ENCODE peak calls at places on chromosome 1, in five cellular contexts. X, Y, H, F and B are unnamed samples.

GRCh38 chr1:94541175-94542087 is at the start of gene F3:
- DNase-seq in X (peak; percentile 95), Y (no peak), H (peak; percentile 79), F (peak; percentile 96), B (peak; percentile 88)

GRCh38 chr1:157968503-157968902 is 24.9 kb upstream of the KIRREL1 start:
- DNase-seq in X (peak; percentile 59), H (peak; percentile 20), Y (no peak), F (no peak), B (peak; percentile 87)

GRCh38 chr1:29245876-29246275 is 9.6 kb downstream of the PTPRU start:
- DNase-seq in Y (peak; percentile 17), X (no peak), H (peak; percentile 38), F (peak; percentile 28), B (peak; percentile 36)

GRCh38 chr1:243882276-243882675 is 32.2 kb upstream of the AKT3 start:
- DNase-seq in F (no peak), X (no peak), Y (no peak), H (peak; percentile 47), B (peak; percentile 64)

GRCh38 chr1:174982971-174983689 is 16.6 kb upstream of the CACYBP start:
- DNase-seq in H (peak; percentile 57), X (no peak), Y (peak; percentile 76), F (no peak), B (peak; percentile 54)

GRCh38 chr1:94068831-94069648 is 51.9 kb downstream of the ABCA4 start:
- DNase-seq in Y (no peak), F (no peak), X (peak; percentile 49), H (peak; percentile 85), B (peak; percentile 91)

GRCh38 chr1:91757760-91758545 is 128.0 kb downstream of the TGFBR3 start:
- DNase-seq in X (no peak), F (no peak), Y (no peak), H (no peak), B (no peak)

GRCh38 chr1:114341886-114342285 is 169.1 kb downstream of the TRIM33 start:
- DNase-seq in H (no peak), X (no peak), F (no peak), Y (no peak), B (peak; percentile 62)

GRCh38 chr1:43349594-43350306 is 9.0 kb upstream of the CDC20 start:
- DNase-seq in Y (peak; percentile 36), F (no peak), X (peak; percentile 78), H (peak; percentile 56), B (peak; percentile 85)

GRCh38 chr1:246155923-246156322 is 351.2 kb downstream of the SMYD3 start:
- DNase-seq in F (no peak), X (no peak), Y (no peak), H (no peak), B (no peak)

GRCh38 chr1:232709339-232709738 is 79.4 kb upstream of the SIPA1L2 start:
- DNase-seq in X (no peak), H (no peak), Y (no peak), F (no peak), B (peak; percentile 35)

GRCh38 chr1:178060789-178061556 is 32.9 kb upstream of the RASAL2 start:
- DNase-seq in H (peak; percentile 84), Y (no peak), X (peak; percentile 32), F (no peak), B (peak; percentile 80)

GRCh38 chr1:118661769-118662320 is 326.3 kb downstream of the TBX15 start:
- DNase-seq in F (no peak), H (no peak), Y (no peak), X (no peak), B (no peak)

GRCh38 chr1:54335396-54336056 is 70.7 kb downstream of the SSBP3 start:
- DNase-seq in X (peak; percentile 80), F (peak; percentile 43), H (peak; percentile 83), Y (no peak), B (peak; percentile 80)

GRCh38 chr1:209506101-209506500 is 77.4 kb upstream of the CAMK1G start:
- DNase-seq in Y (no peak), F (no peak), H (no peak), X (no peak), B (no peak)

GRCh38 chr1:20634594-20635084 is 1.4 kb downstream of the PINK1 start:
- DNase-seq in H (no peak), Y (no peak), X (peak; percentile 62), F (peak; percentile 32), B (peak; percentile 72)

GRCh38 chr1:167489581-167490340 is 28.6 kb downstream of the CD247 start:
- DNase-seq in H (no peak), F (no peak), Y (no peak), X (no peak), B (no peak)

GRCh38 chr1:93641527-93641926 is 40.1 kb downstream of the BCAR3 start:
- DNase-seq in X (no peak), H (no peak), Y (no peak), F (no peak), B (no peak)

GRCh38 chr1:35622510-35623171 is 18.7 kb downstream of the PSMB2 start:
- DNase-seq in F (no peak), X (no peak), Y (no peak), H (no peak), B (no peak)

DNA sequence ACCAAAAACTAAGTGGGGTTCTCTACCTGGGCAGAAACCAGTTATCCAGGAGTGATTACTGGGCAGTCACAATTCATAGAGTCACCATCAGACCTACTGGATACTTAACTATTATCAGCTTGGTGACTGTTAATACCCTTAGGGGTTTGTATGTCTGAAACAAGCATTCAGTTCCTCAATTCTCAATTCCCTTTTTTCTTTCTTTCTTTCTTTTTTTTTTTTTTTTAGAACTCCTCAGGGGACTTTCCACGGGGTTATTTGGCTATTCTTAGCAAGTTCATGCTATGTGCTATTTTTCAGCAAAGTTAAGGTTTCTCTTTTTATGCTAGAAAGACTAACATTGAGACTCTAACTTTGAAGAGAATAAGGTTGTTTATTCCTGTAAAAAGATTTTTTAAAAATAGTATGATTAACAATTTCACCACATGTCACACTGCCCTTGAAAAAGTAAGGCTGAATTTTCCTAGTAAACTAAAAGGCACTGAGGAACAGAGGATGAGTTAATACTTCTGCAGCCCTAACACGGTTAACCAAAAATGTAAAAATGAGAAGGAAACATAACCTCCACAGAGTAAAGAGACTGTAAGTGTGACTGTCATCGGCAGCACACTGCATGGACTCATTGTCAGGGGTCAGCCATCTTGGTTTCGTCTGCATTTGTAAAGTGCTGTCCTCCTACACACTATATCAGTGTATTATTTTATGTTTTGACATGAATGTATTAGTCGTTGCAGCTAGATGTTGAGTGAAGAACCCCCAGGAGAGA is 310.2 kb downstream of the NTNG1 start:
- DNase-seq in H (no peak), F (no peak), X (no peak), Y (peak; percentile 39), B (no peak)
- H3K4me3 ChIP-seq in H (no peak overlapping the region), F (no peak overlapping the region), X (no peak overlapping the region), Y (peak overlapping the region; percentile 12), B (no peak overlapping the region)

GRCh38 chr1:111192643-111193519 is 7.6 kb downstream of the DENND2D start:
- DNase-seq in H (no peak), F (no peak), Y (no peak), X (no peak), B (no peak)
- H3K4me3 ChIP-seq in H (no peak overlapping the region), F (no peak overlapping the region), Y (no peak overlapping the region), X (no peak overlapping the region), B (no peak overlapping the region)

GRCh38 chr1:211944733-211945500 is 90.4 kb downstream of the INTS7 start:
- DNase-seq in H (no peak), Y (no peak), F (peak; percentile 42), X (peak; percentile 50), B (peak; percentile 48)
- H3K4me3 ChIP-seq in H (no peak overlapping the region), Y (no peak overlapping the region), F (no peak overlapping the region), X (no peak overlapping the region), B (no peak overlapping the region)

GRCh38 chr1:1629430-1630190 is 2.4 kb upstream of the MMP23B start:
- DNase-seq in Y (peak; percentile 78), H (no peak), X (no peak), F (no peak), B (no peak)
- H3K4me3 ChIP-seq in Y (peak overlapping the region; percentile 66), H (no peak overlapping the region), X (no peak overlapping the region), F (no peak overlapping the region), B (no peak overlapping the region)

GRCh38 chr1:44776749-44777068 is 1.4 kb downstream of the RPS8 start:
- DNase-seq in H (no peak), Y (no peak), X (no peak), F (no peak), B (no peak)
- H3K4me3 ChIP-seq in H (peak overlapping the region; percentile 95), Y (peak overlapping the region; percentile 99), X (peak overlapping the region; percentile 95), F (no peak overlapping the region), B (peak overlapping the region; percentile 97)

DNA sequence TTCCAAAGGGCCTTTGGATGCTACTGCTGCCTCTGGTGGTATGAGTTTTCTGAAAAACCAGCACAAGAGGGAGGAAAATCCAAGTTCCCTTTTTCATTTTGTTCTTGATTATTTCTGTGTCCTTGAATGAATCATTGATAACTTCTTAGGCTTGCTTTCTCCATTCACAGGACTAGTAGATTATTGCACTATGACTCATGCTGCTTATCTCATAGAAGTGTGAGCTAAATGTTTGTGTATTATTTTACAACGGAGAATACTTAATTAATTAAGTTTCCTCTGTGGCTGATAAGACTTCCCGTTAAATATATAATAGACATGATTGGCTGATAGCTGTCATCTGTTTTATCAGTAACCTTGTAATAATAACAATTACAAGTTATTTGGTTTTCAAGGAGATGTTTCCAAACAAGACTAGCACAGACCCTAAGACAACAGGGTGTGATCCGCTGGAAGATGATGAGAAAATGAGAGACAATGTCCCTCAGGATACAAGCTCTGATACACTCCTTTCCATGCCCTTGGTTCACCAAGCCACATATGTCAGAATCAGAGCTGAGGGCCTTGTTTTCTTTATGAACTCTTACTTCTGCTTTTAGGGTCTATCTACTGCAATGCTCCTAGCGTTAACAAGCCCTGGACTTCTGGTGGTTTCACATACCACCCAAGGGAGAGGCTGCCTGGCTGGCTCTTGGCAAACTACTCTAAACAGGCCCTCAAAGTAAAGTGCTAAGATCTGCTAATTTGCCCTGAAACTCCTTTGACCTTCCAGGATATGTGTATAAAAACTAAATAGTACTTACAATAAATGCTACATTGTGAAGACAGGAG is 1078.3 kb downstream of the TTLL7 start:
- DNase-seq in F (no peak), X (no peak), H (no peak), Y (peak; percentile 1), B (no peak)
- H3K4me3 ChIP-seq in F (no peak overlapping the region), X (no peak overlapping the region), H (no peak overlapping the region), Y (no peak overlapping the region), B (no peak overlapping the region)